ENCODE peak calls at places on chromosomes 2 and 18, in seven cellular contexts. R, E, Y, W, X, L and V are unnamed samples.
A peak's percentile ranks its signal among the peaks of the same experiment; 100 is the strongest.

GRCh38 chr2:147774805-147775204 is 70.0 kb upstream of the ACVR2A start:
- DNase-seq in R (no peak), X (no peak), E (no peak), Y (no peak), L (no peak), W (no peak), V (no peak)

GRCh38 chr2:217223222-217223930 is 363.5 kb upstream of the TNP1 start:
- DNase-seq in E (no peak), R (peak; percentile 17), L (no peak), W (peak; percentile 90), X (no peak), Y (no peak), V (no peak)

GRCh38 chr2:231688616-231689508 is 19.5 kb upstream of the PTMA start:
- DNase-seq in X (no peak), Y (no peak), L (no peak), R (no peak), W (no peak), E (no peak), V (peak; percentile 42)

GRCh38 chr18:48859311-48860275 is 91.2 kb downstream of the SMAD7 start:
- DNase-seq in W (no peak), Y (no peak), L (no peak), E (no peak), R (no peak), X (no peak), V (peak; percentile 97)

GRCh38 chr2:222706616-222707015 is 35.2 kb downstream of the MOGAT1 start:
- DNase-seq in E (no peak), R (no peak), Y (no peak), X (no peak), L (no peak), W (no peak), V (no peak)

GRCh38 chr18:60895181-60895580 is 438.0 kb upstream of the CDH20 start:
- DNase-seq in X (no peak), Y (no peak), R (no peak), W (peak; percentile 55), L (no peak), E (no peak), V (no peak)

GRCh38 chr2:165274698-165275097 is 35.5 kb downstream of the SCN2A start:
- DNase-seq in Y (no peak), R (no peak), X (no peak), L (no peak), E (no peak), W (no peak), V (no peak)

GRCh38 chr2:240303896-240304745 is 131.3 kb upstream of the GPC1 start:
- DNase-seq in R (no peak), X (no peak), L (no peak), E (no peak), Y (peak; percentile 7), W (no peak), V (peak; percentile 1)

GRCh38 chr18:55243852-55244251 is 284.6 kb upstream of the CCDC68 start:
- DNase-seq in R (no peak), X (no peak), Y (no peak), W (no peak), E (no peak), L (no peak), V (no peak)